ENCODE peak calls at places on chromosomes 6 and 20, in six cellular contexts. C is right lobe of liver, M is OCI-LY7, F is thyroid gland, Z is body of pancreas, Q is lower lobe of right lung. O is an unnamed sample.

GRCh38 chr6:78593898-78594666 is 273.3 kb upstream of the IRAK1BP1 start:
- DNase-seq in C (no peak), M (no peak), F (no peak), Z (no peak), Q (no peak), O (no peak)

GRCh38 chr20:59790388-59790787 is 143.0 kb downstream of the SYCP2 start:
- DNase-seq in Z (no peak), F (no peak), C (no peak), Q (no peak), M (no peak), O (no peak)

GRCh38 chr6:87151786-87152527 is 3.4 kb upstream of the ZNF292 start:
- DNase-seq in M (peak; percentile 33), C (peak; percentile 68), Q (peak; percentile 76), Z (peak; percentile 62), F (peak; percentile 58), O (peak; percentile 74)

GRCh38 chr20:49700411-49701185 is 13.1 kb downstream of the B4GALT5 start:
- DNase-seq in C (no peak), M (no peak), F (no peak), Q (no peak), Z (no peak), O (no peak)

GRCh38 chr6:89974776-89975175 is 80.5 kb downstream of the GJA10 start:
- DNase-seq in M (no peak), Z (no peak), F (peak; percentile 70), Q (no peak), C (no peak), O (no peak)

GRCh38 chr6:107030151-107030550 is 2.2 kb downstream of the MTRES1 start:
- DNase-seq in C (no peak), M (no peak), F (no peak), Z (no peak), Q (no peak), O (no peak)

GRCh38 chr6:146709036-146709622 is 110.4 kb downstream of the ADGB start:
- DNase-seq in F (no peak), C (no peak), Q (no peak), M (no peak), Z (peak; percentile 12), O (no peak)

GRCh38 chr6:12472601-12473038 is 182.5 kb downstream of the EDN1 start:
- DNase-seq in Q (peak; percentile 56), C (no peak), Z (peak; percentile 58), F (peak; percentile 32), M (no peak), O (peak; percentile 17)

GRCh38 chr6:46932941-46933340 is 11.2 kb upstream of the ADGRF5 start:
- DNase-seq in Q (no peak), M (no peak), F (no peak), C (no peak), Z (no peak), O (no peak)

GRCh38 chr20:39155996-39156395 is 193.9 kb downstream of the DHX35 start:
- DNase-seq in C (no peak), F (no peak), M (no peak), Q (no peak), Z (no peak), O (no peak)

GRCh38 chr6:30615219-30615957 is 1.7 kb downstream of the PPP1R10 start:
- DNase-seq in F (peak; percentile 46), C (no peak), Q (no peak), M (peak; percentile 80), Z (peak; percentile 63), O (no peak)

GRCh38 chr20:62487-62886 is 25.0 kb upstream of the DEFB125 start:
- DNase-seq in M (no peak), F (no peak), Z (no peak), Q (no peak), C (no peak), O (no peak)

GRCh38 chr20:34703573-34704176 is 469 bp upstream of the TP53INP2 start:
- DNase-seq in F (peak; percentile 46), Q (peak; percentile 52), M (peak; percentile 38), C (peak; percentile 58), Z (peak; percentile 27), O (peak; percentile 23)

GRCh38 chr6:37256692-37257319 is 766 bp upstream of the TBC1D22B start:
- DNase-seq in F (no peak), C (no peak), M (no peak), Q (no peak), Z (no peak), O (no peak)

GRCh38 chr20:11850901-11851300 is 66.8 kb upstream of the BTBD3 start:
- DNase-seq in Z (no peak), Q (no peak), C (no peak), M (no peak), F (no peak), O (no peak)

GRCh38 chr6:112416885-112417284 is 69.8 kb downstream of the RFPL4B start:
- DNase-seq in F (peak; percentile 5), C (no peak), Q (no peak), Z (no peak), M (no peak), O (peak; percentile 48)

GRCh38 chr20:22411568-22412450 is 172.6 kb downstream of the FOXA2 start:
- DNase-seq in Q (no peak), M (no peak), Z (peak; percentile 77), C (peak; percentile 67), F (peak; percentile 4), O (peak; percentile 78)

GRCh38 chr6:92130944-92131343 is 1288.4 kb downstream of the EPHA7 start:
- DNase-seq in C (no peak), F (no peak), M (no peak), Z (no peak), Q (no peak), O (no peak)

GRCh38 chr6:34587325-34587724 is 31.2 kb upstream of the SPDEF start:
- DNase-seq in Q (no peak), M (no peak), Z (no peak), C (no peak), F (no peak), O (no peak)

DNA sequence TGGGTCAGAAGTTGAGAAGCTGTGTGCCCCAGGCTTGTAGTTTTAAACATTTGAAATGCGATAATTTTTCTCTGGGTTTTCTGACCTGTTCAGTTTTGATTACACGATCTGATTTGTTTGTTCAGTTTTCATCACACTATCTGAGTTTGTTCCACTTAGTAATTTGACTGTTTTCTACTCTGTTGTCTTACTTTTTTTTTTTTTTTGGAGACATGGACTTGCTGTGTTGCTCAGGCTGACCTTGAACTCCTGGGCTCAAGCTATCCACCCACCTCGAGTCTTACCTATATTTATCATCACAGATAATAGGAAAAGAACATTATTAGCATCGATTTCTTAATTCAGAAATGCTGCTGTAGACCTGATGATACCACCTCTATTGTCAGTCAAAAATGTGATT is 379.1 kb downstream of the UTRN start:
- DNase-seq in Z (no peak), Q (no peak), M (no peak), F (no peak), C (no peak), O (no peak)
- H3K4me1 ChIP-seq in Z (peaks cover 35% of the 10 kb centered on the region), Q (peaks cover 29% of the 10 kb centered on the region), M (no peaks in the 10 kb centered on the region), F (peaks cover 39% of the 10 kb centered on the region), C (peaks cover 11% of the 10 kb centered on the region), O (peaks cover 2% of the 10 kb centered on the region)

DNA sequence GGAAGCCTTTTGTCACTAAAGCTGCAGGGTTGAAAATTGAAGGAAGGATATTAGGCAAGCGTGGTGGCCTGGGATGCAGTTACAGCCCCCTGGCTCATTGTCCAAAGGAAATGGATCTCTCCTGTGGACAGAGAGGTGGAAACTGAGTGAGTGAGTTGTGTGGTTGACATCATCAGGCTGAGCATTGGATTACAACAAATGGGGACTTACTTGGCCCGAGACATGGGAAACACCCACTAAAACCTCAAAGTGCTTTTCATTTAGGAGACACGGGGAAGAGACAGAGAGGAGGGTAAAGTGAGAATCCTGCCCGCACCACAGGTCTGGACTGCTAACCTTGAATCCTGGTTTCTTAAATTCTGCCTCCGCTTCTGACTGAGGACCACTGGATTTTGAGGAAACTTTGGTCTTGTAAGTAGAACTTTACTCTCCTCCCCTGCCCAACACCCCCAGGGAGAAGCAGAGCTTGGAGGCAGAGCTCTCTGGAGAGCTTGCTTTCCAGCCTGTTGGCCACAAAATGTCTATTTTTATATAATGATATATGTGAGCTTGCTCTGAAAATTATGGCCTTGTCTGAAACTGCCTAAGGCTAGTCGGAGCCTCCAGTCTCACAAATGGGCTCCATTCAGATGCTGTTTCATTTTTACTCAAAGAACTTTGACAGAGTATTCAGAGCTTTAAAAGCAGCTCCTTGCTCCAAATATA is at the start of gene PKIG:
- DNase-seq in C (no peak), M (peak; percentile 48), Q (no peak), F (no peak), Z (no peak), O (no peak)
- H3K27ac ChIP-seq in C (peak within 1 kb of the TSS; percentile 58), M (peak within 1 kb of the TSS; percentile 98), Q (peak within 1 kb of the TSS; percentile 81), F (peak within 1 kb of the TSS; percentile 81), Z (peak within 1 kb of the TSS; percentile 9), O (peak within 1 kb of the TSS; percentile 72)

DNA sequence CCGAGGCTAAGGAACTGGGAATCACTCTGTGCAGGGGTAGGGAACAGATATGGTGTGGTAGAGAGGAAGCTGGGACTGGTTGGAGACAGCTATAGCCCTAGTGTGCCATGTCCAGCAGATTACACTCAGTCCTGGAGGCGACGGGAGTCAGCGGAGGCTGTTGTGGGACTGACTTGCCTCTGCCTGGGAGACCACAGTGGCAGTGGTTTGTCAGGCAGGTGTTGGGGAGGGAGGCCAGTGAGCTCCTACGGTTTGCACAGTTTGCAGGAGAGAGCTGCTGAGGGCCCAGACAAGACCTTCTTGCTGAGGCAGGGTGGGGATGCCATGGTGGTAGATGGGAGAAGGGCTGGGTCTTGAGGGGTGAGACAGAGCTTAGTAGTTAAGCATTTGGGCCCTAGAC is 4.9 kb downstream of the PLCG1 start:
- DNase-seq in F (no peak), C (no peak), M (no peak), Z (no peak), Q (no peak), O (no peak)
- H3K4me1 ChIP-seq in F (peaks cover 85% of the 10 kb centered on the region), C (no peaks in the 10 kb centered on the region), M (peaks cover 89% of the 10 kb centered on the region), Z (peaks cover 38% of the 10 kb centered on the region), Q (peaks cover 94% of the 10 kb centered on the region), O (peaks cover 39% of the 10 kb centered on the region)

GRCh38 chr6:138105880-138106664 is 1.1 kb downstream of the PERP start:
- DNase-seq in C (no peak), Q (no peak), F (no peak), M (no peak), Z (no peak), O (no peak)

GRCh38 chr6:138106665-138107077 is 548 bp downstream of the PERP start:
- DNase-seq in Z (no peak), Q (no peak), F (no peak), C (no peak), M (no peak), O (no peak)

GRCh38 chr6:138109042-138109997 is 2.1 kb upstream of the PERP start:
- DNase-seq in Z (peak; percentile 75), M (peak; percentile 62), C (peak; percentile 61), F (peak; percentile 63), Q (peak; percentile 55), O (peak; percentile 89)

GRCh38 chr6:138107078-138107751 is at the start of gene PERP:
- DNase-seq in Q (peak; percentile 85), Z (peak; percentile 85), M (no peak), F (peak; percentile 79), C (peak; percentile 87), O (peak; percentile 69)

DNA sequence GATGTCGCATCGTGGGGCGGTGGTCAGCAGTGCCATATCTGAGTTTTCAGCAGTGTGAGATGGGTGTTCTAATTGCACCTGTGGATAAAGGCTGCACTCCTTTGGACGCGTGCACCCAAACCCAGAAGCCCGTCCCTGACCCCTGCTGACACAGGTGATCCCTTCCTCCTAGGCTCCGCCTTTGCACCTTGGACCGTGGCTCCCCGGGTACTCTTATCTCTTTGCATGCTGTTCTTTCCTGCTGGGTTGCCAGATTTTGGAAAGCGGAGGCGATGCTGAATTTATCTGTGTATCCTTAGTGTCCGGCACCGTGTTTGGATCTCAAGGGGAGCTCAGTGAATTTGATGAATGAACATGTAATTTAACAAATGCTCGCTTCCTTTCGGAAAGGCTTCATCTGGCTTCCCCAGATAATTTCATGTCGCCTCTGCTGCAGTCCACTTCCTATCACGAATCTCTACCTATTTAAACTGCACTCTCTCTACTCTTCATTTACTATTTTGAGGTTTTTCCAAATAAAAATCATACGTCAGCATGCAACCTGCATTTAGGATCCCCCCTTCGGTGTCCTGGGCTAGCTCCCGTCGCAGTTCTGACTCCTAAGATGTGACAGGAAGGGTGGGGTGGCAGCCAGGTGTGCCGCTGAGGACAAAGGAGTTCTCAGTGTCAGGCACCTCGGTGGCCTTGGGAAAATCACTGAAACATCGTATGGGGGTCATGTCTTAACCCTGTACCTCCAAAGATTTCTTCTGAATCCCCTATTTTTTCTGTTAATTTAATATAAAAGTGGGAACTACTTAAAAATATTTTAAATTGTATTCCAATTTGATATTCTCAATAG is 753 bp upstream of the PERP start:
- DNase-seq in F (peak; percentile 54), M (no peak), C (peak; percentile 91), Z (peak; percentile 69), Q (no peak), O (peak; percentile 26)
- H3K27ac ChIP-seq in F (peak overlapping the region; percentile 83), M (no peak overlapping the region), C (peak overlapping the region; percentile 95), Z (peak overlapping the region; percentile 94), Q (peak overlapping the region; percentile 82), O (no peak overlapping the region)

O was measured in testis.